ENCODE peak calls at places on chromosomes 4 and X, in six cellular contexts. One of them, this sample, is unnamed.

GRCh38 chr4:39638358-39639239 is at the start of gene SMIM14:
- DNase-seq in left ventricle myocardium inferior: peak; percentile 98
- DNase-seq in lower lobe of right lung: peak; percentile 99
- DNase-seq in keratinocyte: peak; percentile 84
- DNase-seq in tibial nerve: peak; percentile 97
- DNase-seq in tibial artery: peak; percentile 98
- DNase-seq in this sample: peak; percentile 99

GRCh38 chr4:165207016-165207430 is 338 bp upstream of the KLHL2 start:
- DNase-seq in keratinocyte: no peak
- DNase-seq in left ventricle myocardium inferior: no peak
- DNase-seq in lower lobe of right lung: no peak
- DNase-seq in tibial artery: no peak
- DNase-seq in tibial nerve: no peak
- DNase-seq in this sample: peak; percentile 16

GRCh38 chrX:8430444-8430843 is 34.2 kb upstream of the VCX3B start:
- DNase-seq in tibial artery: no peak
- DNase-seq in lower lobe of right lung: no peak
- DNase-seq in keratinocyte: no peak
- DNase-seq in tibial nerve: no peak
- DNase-seq in left ventricle myocardium inferior: no peak
- DNase-seq in this sample: no peak

GRCh38 chr4:75525108-75525507 is 10.8 kb downstream of the THAP6 start:
- DNase-seq in left ventricle myocardium inferior: no peak
- DNase-seq in keratinocyte: no peak
- DNase-seq in tibial artery: no peak
- DNase-seq in tibial nerve: no peak
- DNase-seq in lower lobe of right lung: no peak
- DNase-seq in this sample: no peak

GRCh38 chr4:153731239-153731638 is 28.6 kb downstream of the RNF175 start:
- DNase-seq in tibial artery: no peak
- DNase-seq in lower lobe of right lung: no peak
- DNase-seq in tibial nerve: no peak
- DNase-seq in left ventricle myocardium inferior: no peak
- DNase-seq in keratinocyte: no peak
- DNase-seq in this sample: no peak

GRCh38 chr4:87144346-87144745 is 76.1 kb downstream of the KLHL8 start:
- DNase-seq in tibial nerve: no peak
- DNase-seq in tibial artery: no peak
- DNase-seq in keratinocyte: no peak
- DNase-seq in left ventricle myocardium inferior: no peak
- DNase-seq in lower lobe of right lung: no peak
- DNase-seq in this sample: no peak

GRCh38 chr4:107166181-107166580 is 130.1 kb upstream of the DKK2 start:
- DNase-seq in left ventricle myocardium inferior: no peak
- DNase-seq in lower lobe of right lung: no peak
- DNase-seq in tibial artery: no peak
- DNase-seq in keratinocyte: no peak
- DNase-seq in tibial nerve: no peak
- DNase-seq in this sample: no peak

GRCh38 chr4:161252520-161253141 is 911.2 kb downstream of the FSTL5 start:
- DNase-seq in lower lobe of right lung: no peak
- DNase-seq in tibial nerve: no peak
- DNase-seq in keratinocyte: no peak
- DNase-seq in tibial artery: no peak
- DNase-seq in left ventricle myocardium inferior: no peak
- DNase-seq in this sample: no peak

GRCh38 chr4:122873752-122874151 is 47.1 kb downstream of the FGF2 start:
- DNase-seq in lower lobe of right lung: no peak
- DNase-seq in left ventricle myocardium inferior: no peak
- DNase-seq in tibial nerve: no peak
- DNase-seq in tibial artery: no peak
- DNase-seq in keratinocyte: no peak
- DNase-seq in this sample: no peak

GRCh38 chrX:102746134-102746584 is 25.6 kb downstream of the GPRASP3 start:
- DNase-seq in keratinocyte: no peak
- DNase-seq in left ventricle myocardium inferior: peak; percentile 26
- DNase-seq in tibial nerve: no peak
- DNase-seq in tibial artery: no peak
- DNase-seq in lower lobe of right lung: peak; percentile 54
- DNase-seq in this sample: peak; percentile 49

GRCh38 chr4:63663870-63664269 is 745.4 kb downstream of the TECRL start:
- DNase-seq in left ventricle myocardium inferior: no peak
- DNase-seq in tibial artery: no peak
- DNase-seq in tibial nerve: no peak
- DNase-seq in keratinocyte: no peak
- DNase-seq in lower lobe of right lung: no peak
- DNase-seq in this sample: no peak

GRCh38 chr4:147678121-147678520 is 5.8 kb downstream of the PRMT9 start:
- DNase-seq in tibial artery: no peak
- DNase-seq in lower lobe of right lung: no peak
- DNase-seq in keratinocyte: no peak
- DNase-seq in left ventricle myocardium inferior: no peak
- DNase-seq in tibial nerve: no peak
- DNase-seq in this sample: no peak

GRCh38 chr4:143406523-143406922 is 69.8 kb downstream of the GAB1 start:
- DNase-seq in left ventricle myocardium inferior: peak; percentile 50
- DNase-seq in tibial nerve: peak; percentile 54
- DNase-seq in tibial artery: peak; percentile 92
- DNase-seq in lower lobe of right lung: peak; percentile 49
- DNase-seq in keratinocyte: no peak
- DNase-seq in this sample: peak; percentile 66

GRCh38 chr4:76539979-76540378 is 105.0 kb downstream of the SHROOM3 start:
- DNase-seq in lower lobe of right lung: no peak
- DNase-seq in keratinocyte: no peak
- DNase-seq in tibial nerve: no peak
- DNase-seq in left ventricle myocardium inferior: no peak
- DNase-seq in tibial artery: no peak
- DNase-seq in this sample: no peak

GRCh38 chrX:111008126-111008525 is 87.9 kb upstream of the PAK3 start:
- DNase-seq in left ventricle myocardium inferior: no peak
- DNase-seq in tibial nerve: no peak
- DNase-seq in tibial artery: no peak
- DNase-seq in lower lobe of right lung: no peak
- DNase-seq in keratinocyte: no peak
- DNase-seq in this sample: no peak

GRCh38 chrX:38214551-38214950 is 6.1 kb downstream of the SRPX start:
- DNase-seq in keratinocyte: no peak
- DNase-seq in left ventricle myocardium inferior: no peak
- DNase-seq in tibial nerve: no peak
- DNase-seq in tibial artery: no peak
- DNase-seq in lower lobe of right lung: no peak
- DNase-seq in this sample: no peak

GRCh38 chr4:183332447-183332846 is 10.2 kb upstream of the CLDN24 start:
- DNase-seq in tibial artery: no peak
- DNase-seq in keratinocyte: no peak
- DNase-seq in left ventricle myocardium inferior: no peak
- DNase-seq in tibial nerve: no peak
- DNase-seq in lower lobe of right lung: no peak
- DNase-seq in this sample: no peak

GRCh38 chrX:13864264-13864663 is 47.4 kb upstream of the GPM6B start:
- DNase-seq in keratinocyte: no peak
- DNase-seq in lower lobe of right lung: no peak
- DNase-seq in tibial nerve: no peak
- DNase-seq in tibial artery: no peak
- DNase-seq in left ventricle myocardium inferior: no peak
- DNase-seq in this sample: no peak

GRCh38 chr4:173398251-173398650 is 665 bp downstream of the SCRG1 start:
- DNase-seq in lower lobe of right lung: no peak
- DNase-seq in tibial nerve: no peak
- DNase-seq in tibial artery: no peak
- DNase-seq in keratinocyte: no peak
- DNase-seq in left ventricle myocardium inferior: no peak
- DNase-seq in this sample: no peak

GRCh38 chr4:113657834-113658233 is 103.7 kb downstream of the CAMK2D start:
- DNase-seq in tibial nerve: no peak
- DNase-seq in left ventricle myocardium inferior: no peak
- DNase-seq in keratinocyte: no peak
- DNase-seq in tibial artery: no peak
- DNase-seq in lower lobe of right lung: no peak
- DNase-seq in this sample: no peak

GRCh38 chr4:153512952-153513500 is 46.9 kb downstream of the TMEM131L start:
- DNase-seq in left ventricle myocardium inferior: no peak
- DNase-seq in tibial artery: no peak
- DNase-seq in lower lobe of right lung: no peak
- DNase-seq in tibial nerve: no peak
- DNase-seq in keratinocyte: no peak
- DNase-seq in this sample: no peak

GRCh38 chrX:120813982-120814381 is 61.7 kb downstream of the CT47B1 start:
- DNase-seq in tibial artery: no peak
- DNase-seq in keratinocyte: no peak
- DNase-seq in left ventricle myocardium inferior: no peak
- DNase-seq in tibial nerve: no peak
- DNase-seq in lower lobe of right lung: no peak
- DNase-seq in this sample: no peak
- H3K27me3 ChIP-seq in tibial artery: no peaks in the 10 kb centered on the region
- H3K27me3 ChIP-seq in keratinocyte: no peaks in the 10 kb centered on the region
- H3K27me3 ChIP-seq in left ventricle myocardium inferior: no peaks in the 10 kb centered on the region
- H3K27me3 ChIP-seq in tibial nerve: no peaks in the 10 kb centered on the region
- H3K27me3 ChIP-seq in lower lobe of right lung: no peaks in the 10 kb centered on the region
- H3K27me3 ChIP-seq in this sample: no peaks in the 10 kb centered on the region

GRCh38 chrX:34768290-34768689 is 111.2 kb upstream of the TMEM47 start:
- DNase-seq in tibial artery: no peak
- DNase-seq in left ventricle myocardium inferior: no peak
- DNase-seq in lower lobe of right lung: no peak
- DNase-seq in keratinocyte: no peak
- DNase-seq in tibial nerve: no peak
- DNase-seq in this sample: no peak
- H3K27me3 ChIP-seq in tibial artery: no peaks in the 10 kb centered on the region
- H3K27me3 ChIP-seq in left ventricle myocardium inferior: no peaks in the 10 kb centered on the region
- H3K27me3 ChIP-seq in lower lobe of right lung: no peaks in the 10 kb centered on the region
- H3K27me3 ChIP-seq in keratinocyte: no peaks in the 10 kb centered on the region
- H3K27me3 ChIP-seq in tibial nerve: no peaks in the 10 kb centered on the region
- H3K27me3 ChIP-seq in this sample: peaks cover 5% of the 10 kb centered on the region

GRCh38 chrX:140504371-140505324 is at the start of gene SOX3:
- DNase-seq in tibial artery: no peak
- DNase-seq in lower lobe of right lung: no peak
- DNase-seq in tibial nerve: no peak
- DNase-seq in keratinocyte: no peak
- DNase-seq in left ventricle myocardium inferior: no peak
- DNase-seq in this sample: no peak
- H3K27me3 ChIP-seq in tibial artery: peaks cover 69% of the 10 kb centered on the region
- H3K27me3 ChIP-seq in lower lobe of right lung: peaks cover 69% of the 10 kb centered on the region
- H3K27me3 ChIP-seq in tibial nerve: no peaks in the 10 kb centered on the region
- H3K27me3 ChIP-seq in keratinocyte: peaks cover 90% of the 10 kb centered on the region
- H3K27me3 ChIP-seq in left ventricle myocardium inferior: peaks cover 99% of the 10 kb centered on the region
- H3K27me3 ChIP-seq in this sample: peaks cover 63% of the 10 kb centered on the region

DNA sequence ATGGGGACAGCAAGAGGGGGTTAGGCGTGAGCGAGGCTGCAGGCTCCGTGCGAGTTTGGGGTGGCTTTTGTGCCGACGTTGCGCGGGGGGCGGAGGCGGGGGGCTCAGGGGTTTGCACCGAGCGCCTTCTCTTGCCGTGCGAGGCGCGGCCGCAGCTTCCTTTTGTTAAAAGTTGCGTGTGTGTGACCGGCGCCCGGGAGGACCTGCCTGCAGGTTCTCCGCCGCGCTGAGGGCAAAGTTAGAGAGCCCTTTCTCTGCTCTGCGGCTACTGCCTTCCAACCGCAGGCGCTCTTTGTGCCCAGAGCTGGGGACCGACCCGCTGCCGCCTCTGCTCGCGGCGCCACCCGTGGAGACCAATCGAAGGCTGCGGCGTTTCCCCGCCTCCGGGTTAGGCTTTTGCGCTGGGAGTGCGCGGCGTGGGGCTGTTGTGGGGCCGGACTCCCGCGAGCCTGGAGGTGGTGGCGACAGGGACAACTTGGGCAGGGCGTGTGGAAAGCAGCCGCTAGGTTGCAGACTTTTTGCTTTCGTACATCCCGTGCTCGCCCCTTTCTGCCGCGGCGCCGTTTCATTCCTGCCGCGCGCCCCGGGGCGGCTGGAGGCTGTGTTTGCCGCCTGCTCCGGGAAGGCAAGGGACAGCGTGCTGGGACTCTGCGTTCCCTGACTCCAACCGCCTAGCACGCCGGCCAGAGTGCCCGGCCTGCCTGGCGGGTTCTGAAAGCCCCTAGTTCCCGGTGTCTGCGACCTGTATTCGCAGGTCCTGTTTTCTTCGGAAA is 750 bp downstream of the KIT start:
- DNase-seq in lower lobe of right lung: peak; percentile 64
- DNase-seq in left ventricle myocardium inferior: peak; percentile 52
- DNase-seq in tibial nerve: no peak
- DNase-seq in keratinocyte: no peak
- DNase-seq in tibial artery: peak; percentile 43
- DNase-seq in this sample: peak; percentile 35
- H3K27me3 ChIP-seq in lower lobe of right lung: peaks cover 39% of the 10 kb centered on the region
- H3K27me3 ChIP-seq in left ventricle myocardium inferior: peaks cover 44% of the 10 kb centered on the region
- H3K27me3 ChIP-seq in tibial nerve: no peaks in the 10 kb centered on the region
- H3K27me3 ChIP-seq in keratinocyte: peaks cover 40% of the 10 kb centered on the region
- H3K27me3 ChIP-seq in tibial artery: no peaks in the 10 kb centered on the region
- H3K27me3 ChIP-seq in this sample: no peaks in the 10 kb centered on the region

GRCh38 chr4:797066-797465 is 28.9 kb downstream of the CPLX1 start:
- DNase-seq in keratinocyte: no peak
- DNase-seq in lower lobe of right lung: peak; percentile 9
- DNase-seq in tibial nerve: no peak
- DNase-seq in left ventricle myocardium inferior: no peak
- DNase-seq in tibial artery: no peak
- DNase-seq in this sample: no peak

GRCh38 chr4:793941-794621 is 31.8 kb downstream of the CPLX1 start:
- DNase-seq in tibial artery: no peak
- DNase-seq in tibial nerve: peak; percentile 10
- DNase-seq in left ventricle myocardium inferior: no peak
- DNase-seq in lower lobe of right lung: peak; percentile 14
- DNase-seq in keratinocyte: no peak
- DNase-seq in this sample: no peak

GRCh38 chr4:794911-795725 is 30.8 kb downstream of the CPLX1 start:
- DNase-seq in tibial artery: no peak
- DNase-seq in lower lobe of right lung: peak; percentile 38
- DNase-seq in keratinocyte: no peak
- DNase-seq in tibial nerve: peak; percentile 6
- DNase-seq in left ventricle myocardium inferior: no peak
- DNase-seq in this sample: no peak

GRCh38 chr4:795726-796119 is 30.2 kb downstream of the CPLX1 start:
- DNase-seq in tibial nerve: no peak
- DNase-seq in tibial artery: no peak
- DNase-seq in left ventricle myocardium inferior: no peak
- DNase-seq in lower lobe of right lung: peak; percentile 18
- DNase-seq in keratinocyte: no peak
- DNase-seq in this sample: no peak

GRCh38 chr4:796206-796605 is 29.7 kb downstream of the CPLX1 start:
- DNase-seq in keratinocyte: no peak
- DNase-seq in lower lobe of right lung: peak; percentile 10
- DNase-seq in tibial nerve: no peak
- DNase-seq in tibial artery: no peak
- DNase-seq in left ventricle myocardium inferior: no peak
- DNase-seq in this sample: no peak
- H3K27me3 ChIP-seq in keratinocyte: peaks cover 47% of the 10 kb centered on the region
- H3K27me3 ChIP-seq in lower lobe of right lung: peaks cover 52% of the 10 kb centered on the region
- H3K27me3 ChIP-seq in tibial nerve: peaks cover 3% of the 10 kb centered on the region
- H3K27me3 ChIP-seq in tibial artery: peaks cover 65% of the 10 kb centered on the region
- H3K27me3 ChIP-seq in left ventricle myocardium inferior: peaks cover 74% of the 10 kb centered on the region
- H3K27me3 ChIP-seq in this sample: peaks cover 20% of the 10 kb centered on the region

GRCh38 chr4:42397256-42397634 is at the start of gene SHISA3:
- DNase-seq in tibial nerve: no peak
- DNase-seq in tibial artery: peak; percentile 33
- DNase-seq in left ventricle myocardium inferior: peak; percentile 56
- DNase-seq in lower lobe of right lung: no peak
- DNase-seq in keratinocyte: no peak
- DNase-seq in this sample: no peak
- H3K27me3 ChIP-seq in tibial nerve: no peaks in the 10 kb centered on the region
- H3K27me3 ChIP-seq in tibial artery: peaks cover 38% of the 10 kb centered on the region
- H3K27me3 ChIP-seq in left ventricle myocardium inferior: peaks cover 46% of the 10 kb centered on the region
- H3K27me3 ChIP-seq in lower lobe of right lung: peaks cover 45% of the 10 kb centered on the region
- H3K27me3 ChIP-seq in keratinocyte: peaks cover 55% of the 10 kb centered on the region
- H3K27me3 ChIP-seq in this sample: peaks cover 26% of the 10 kb centered on the region

GRCh38 chrX:132730726-132731125 is 227.7 kb downstream of the HS6ST2 start:
- DNase-seq in tibial artery: no peak
- DNase-seq in lower lobe of right lung: no peak
- DNase-seq in keratinocyte: no peak
- DNase-seq in left ventricle myocardium inferior: no peak
- DNase-seq in tibial nerve: no peak
- DNase-seq in this sample: no peak
- H3K27me3 ChIP-seq in tibial artery: no peaks in the 10 kb centered on the region
- H3K27me3 ChIP-seq in lower lobe of right lung: no peaks in the 10 kb centered on the region
- H3K27me3 ChIP-seq in keratinocyte: no peaks in the 10 kb centered on the region
- H3K27me3 ChIP-seq in left ventricle myocardium inferior: no peaks in the 10 kb centered on the region
- H3K27me3 ChIP-seq in tibial nerve: no peaks in the 10 kb centered on the region
- H3K27me3 ChIP-seq in this sample: no peaks in the 10 kb centered on the region

This sample was measured in uterus.